ENCODE peak calls at places on chromosomes 1 and 21, in seven cellular contexts. V is NB4, F is T47D, J is small intestine, H is germinal center, I is NCI-H2171 treated with DMSO at 0.1 percent for 48 hours, A is SK-MEL-5. W is an unnamed sample.

GRCh38 chr1:66253330-66253921 is 280.5 kb upstream of the SGIP1 start:
- DNase-seq in J (peak; percentile 58), H (peak; percentile 32), A (peak; percentile 85), I (peak; percentile 70), V (peak; percentile 76), F (peak; percentile 15), W (peak; percentile 82)

GRCh38 chr1:156740307-156740678 is 595 bp downstream of the MRPL24 start:
- DNase-seq in F (no peak), A (no peak), I (peak; percentile 69), J (no peak), H (no peak), V (no peak), W (no peak)

GRCh38 chr21:36004441-36004840 is 55.9 kb downstream of the SETD4 start:
- DNase-seq in F (no peak), J (no peak), I (no peak), V (no peak), A (no peak), H (no peak), W (no peak)

GRCh38 chr1:209667701-209668100 is 7.5 kb upstream of the G0S2 start:
- DNase-seq in H (no peak), I (no peak), V (no peak), A (no peak), F (no peak), J (no peak), W (no peak)

GRCh38 chr1:41450747-41451285 is 33.7 kb downstream of the EDN2 start:
- DNase-seq in F (peak; percentile 18), I (no peak), V (no peak), J (no peak), A (no peak), H (no peak), W (no peak)

GRCh38 chr1:226123591-226124471 is 61.3 kb downstream of the H3-3A start:
- DNase-seq in J (peak; percentile 81), V (no peak), F (no peak), I (no peak), A (no peak), H (no peak), W (no peak)

GRCh38 chr21:32587651-32588050 is 2.3 kb upstream of the TCP10L start:
- DNase-seq in A (no peak), F (no peak), J (no peak), H (no peak), I (no peak), V (no peak), W (no peak)

GRCh38 chr1:53373246-53373645 is 45.4 kb upstream of the LRP8 start:
- DNase-seq in A (no peak), V (no peak), J (no peak), F (no peak), H (no peak), I (no peak), W (no peak)

GRCh38 chr1:26477446-26478152 is 5.4 kb downstream of the HMGN2 start:
- DNase-seq in H (no peak), A (peak; percentile 39), J (no peak), I (no peak), F (no peak), V (peak; percentile 50), W (peak; percentile 40)